ENCODE peak calls at places on chromosomes 3 and 15, in six cellular contexts. X is hepatocyte; M is non-pigmented ciliary epithelial cell; R is activated naive CD4-positive, alpha-beta T cell treated with Interleukin-2 at 50 U/mL for 16 hours; V is Panc1; B is SJCRH30. D is an unnamed sample.

GRCh38 chr3:130342821-130343661 is 2.4 kb upstream of the COL6A5 start:
- DNase-seq in X (no peak), M (no peak), R (no peak), V (no peak), B (no peak), D (no peak)

GRCh38 chr15:57100136-57100539 is 181.7 kb downstream of the TCF12 start:
- DNase-seq in X (no peak), M (no peak), R (no peak), V (no peak), B (no peak), D (no peak)

GRCh38 chr3:127775398-127776109 is 46.8 kb downstream of the MGLL start:
- DNase-seq in X (no peak), M (no peak), R (no peak), V (no peak), B (peak), D (no peak)

GRCh38 chr3:134378384-134378783 is 4.1 kb upstream of the AMOTL2 start:
- DNase-seq in X (peak), M (no peak), R (no peak), V (no peak), B (peak), D (no peak)

GRCh38 chr3:188881954-188882641 is 289.7 kb upstream of the TPRG1 start:
- DNase-seq in X (no peak), M (peak), R (no peak), V (peak), B (no peak), D (no peak)

GRCh38 chr3:18207232-18207631 is 217.9 kb downstream of the SATB1 start:
- DNase-seq in X (no peak), M (no peak), R (no peak), V (no peak), B (no peak), D (no peak)

GRCh38 chr3:171262431-171262830 is 197.8 kb downstream of the TNIK start:
- DNase-seq in X (no peak), M (no peak), R (no peak), V (no peak), B (no peak), D (no peak)

GRCh38 chr3:60282840-60283239 is 968.4 kb downstream of the FHIT start:
- DNase-seq in X (no peak), M (no peak), R (no peak), V (no peak), B (no peak), D (no peak)

GRCh38 chr15:64905119-64905831 is 6.4 kb upstream of the ANKDD1A start:
- DNase-seq in X (peak), M (no peak), R (peak), V (no peak), B (peak), D (peak)

GRCh38 chr3:41330465-41330864 is 131.2 kb downstream of the CTNNB1 start:
- DNase-seq in X (no peak), M (no peak), R (no peak), V (no peak), B (no peak), D (no peak)

GRCh38 chr3:111080357-111080937 is 8.8 kb downstream of the NECTIN3 start:
- DNase-seq in X (peak), M (no peak), R (no peak), V (no peak), B (no peak), D (no peak)

GRCh38 chr3:187673012-187673411 is 2.8 kb upstream of the SST start:
- DNase-seq in X (no peak), M (no peak), R (no peak), V (no peak), B (no peak), D (no peak)

GRCh38 chr3:37801966-37802365 is 59.7 kb upstream of the CTDSPL start:
- DNase-seq in X (no peak), M (no peak), R (no peak), V (no peak), B (no peak), D (no peak)

GRCh38 chr3:9915252-9916141 is 1.4 kb upstream of the IL17RC start:
- DNase-seq in X (peak), M (no peak), R (peak), V (no peak), B (peak), D (peak)

GRCh38 chr15:74011610-74012009 is 17.1 kb downstream of the PML start:
- DNase-seq in X (no peak), M (no peak), R (no peak), V (no peak), B (no peak), D (no peak)

GRCh38 chr15:65306551-65306950 is 2.1 kb downstream of the RNU5B-1 start:
- DNase-seq in X (no peak), M (no peak), R (no peak), V (no peak), B (no peak), D (no peak)

D was measured in activated CD8-positive, alpha-beta memory T cell treated with anti-CD3 and anti-CD28 coated beads for 24 hours.